ENCODE peak calls at places on chromosomes 1 and 21, in six cellular contexts. G is NCI-H524, H is RCC 7860, Y is HTR-8/SVneo, U is hypothalamus, N is anterior cingulate cortex. E is an unnamed sample.

GRCh38 chr1:115158181-115158580 is 68.9 kb upstream of the TSPAN2 start:
- DNase-seq in G (no peak), U (no peak), H (no peak), N (no peak), Y (no peak), E (no peak)

GRCh38 chr21:42236014-42236413 is 17.1 kb downstream of the ABCG1 start:
- DNase-seq in U (no peak), N (no peak), Y (no peak), G (no peak), H (no peak), E (no peak)

GRCh38 chr1:178011101-178011828 is 41.4 kb upstream of the SEC16B start:
- DNase-seq in N (no peak), Y (peak; percentile 24), U (no peak), H (peak; percentile 56), G (no peak), E (no peak)

GRCh38 chr1:170659404-170660035 is 4.4 kb upstream of the PRRX1 start:
- DNase-seq in Y (no peak), N (no peak), H (no peak), G (peak; percentile 42), U (no peak), E (no peak)

GRCh38 chr1:90835661-90836344 is 118.7 kb upstream of the BARHL2 start:
- DNase-seq in U (no peak), G (no peak), H (no peak), N (no peak), Y (no peak), E (no peak)

GRCh38 chr1:2561898-2562895 is 6.0 kb downstream of the TNFRSF14 start:
- DNase-seq in Y (no peak), U (no peak), N (no peak), G (no peak), H (no peak), E (no peak)

GRCh38 chr1:91736999-91737615 is 148.8 kb downstream of the TGFBR3 start:
- DNase-seq in N (no peak), G (no peak), Y (peak; percentile 71), H (peak; percentile 39), U (no peak), E (no peak)

GRCh38 chr1:39410915-39411436 is 80.5 kb upstream of the BMP8A start:
- DNase-seq in Y (peak; percentile 64), U (peak; percentile 53), N (no peak), H (peak; percentile 72), G (peak; percentile 68), E (peak; percentile 71)

GRCh38 chr1:9128161-9128519 is 762 bp downstream of the GPR157 start:
- DNase-seq in G (no peak), N (no peak), U (no peak), Y (no peak), H (no peak), E (no peak)

GRCh38 chr1:27318596-27318995 is 3.4 kb upstream of the TMEM222 start:
- DNase-seq in N (no peak), H (no peak), G (peak; percentile 97), Y (no peak), U (no peak), E (no peak)

GRCh38 chr1:210645582-210646257 is 317.0 kb downstream of the HHAT start:
- DNase-seq in G (no peak), N (no peak), H (no peak), U (no peak), Y (no peak), E (no peak)

GRCh38 chr1:153506831-153507413 is 28.9 kb downstream of the S100A6 start:
- DNase-seq in G (no peak), U (no peak), N (no peak), H (peak; percentile 85), Y (no peak), E (no peak)

GRCh38 chr1:229661022-229661877 is 35.2 kb downstream of the URB2 start:
- DNase-seq in G (peak; percentile 62), U (peak; percentile 85), Y (peak; percentile 85), H (peak; percentile 18), N (peak; percentile 13), E (peak; percentile 82)

GRCh38 chr1:92478393-92478792 is 8.3 kb downstream of the GFI1 start:
- DNase-seq in U (no peak), Y (no peak), H (no peak), N (no peak), G (no peak), E (no peak)

GRCh38 chr1:91428182-91428798 is 23.7 kb upstream of the HFM1 start:
- DNase-seq in U (no peak), G (peak; percentile 4), Y (no peak), N (no peak), H (no peak), E (no peak)

GRCh38 chr1:20100632-20101355 is 18.5 kb downstream of the PLA2G2D start:
- DNase-seq in N (peak; percentile 4), Y (peak; percentile 48), U (peak; percentile 17), G (peak; percentile 45), H (peak; percentile 37), E (peak; percentile 68)

GRCh38 chr1:37477198-37477931 is 3.0 kb downstream of the ZC3H12A start:
- DNase-seq in N (no peak), U (no peak), Y (no peak), H (peak; percentile 91), G (peak; percentile 16), E (no peak)

GRCh38 chr1:79982218-79982617 is 975.7 kb upstream of the ADGRL4 start:
- DNase-seq in N (no peak), Y (no peak), G (no peak), U (no peak), H (no peak), E (no peak)

GRCh38 chr21:42537106-42537742 is 23.6 kb downstream of the SLC37A1 start:
- DNase-seq in G (peak; percentile 58), U (no peak), H (no peak), Y (no peak), N (no peak), E (peak; percentile 16)

GRCh38 chr1:69913967-69914366 is 291.4 kb downstream of the LRRC40 start:
- DNase-seq in N (no peak), H (no peak), Y (peak; percentile 3), U (no peak), G (no peak), E (no peak)

GRCh38 chr1:110319332-110320167 is 19.6 kb upstream of the RBM15 start:
- DNase-seq in H (no peak), U (no peak), G (no peak), N (no peak), Y (no peak), E (no peak)

GRCh38 chr1:54278941-54279422 is 79.0 kb downstream of the MRPL37 start:
- DNase-seq in N (no peak), Y (no peak), H (peak; percentile 14), U (no peak), G (no peak), E (no peak)

GRCh38 chr1:12486401-12487005 is 131.5 kb downstream of the DHRS3 start:
- DNase-seq in U (no peak), N (no peak), G (no peak), Y (no peak), H (peak; percentile 79), E (no peak)

GRCh38 chr1:30920827-30921226 is 12.3 kb upstream of the SDC3 start:
- DNase-seq in G (no peak), Y (no peak), U (no peak), H (no peak), N (no peak), E (no peak)

GRCh38 chr21:39650801-39651200 is 38.1 kb downstream of the B3GALT5 start:
- DNase-seq in G (no peak), N (no peak), Y (no peak), H (no peak), U (no peak), E (no peak)

GRCh38 chr1:14698206-14698605 is 99.7 kb downstream of the KAZN start:
- DNase-seq in G (peak; percentile 96), N (no peak), Y (no peak), U (no peak), H (no peak), E (no peak)

GRCh38 chr21:32826317-32827167 is 55.0 kb upstream of the PAXBP1 start:
- DNase-seq in Y (peak; percentile 20), H (peak; percentile 34), U (peak; percentile 38), N (no peak), G (peak; percentile 88), E (peak; percentile 73)

E was measured in SK-MEL-5.